ENCODE peak calls at places on chromosomes 2 and 18, in ten cellular contexts. X, V, Z, P, L, E, A, Q, W and Y are unnamed samples.

GRCh38 chr2:168114619-168115018 is 132.8 kb downstream of the STK39 start:
- DNase-seq in X (no peak), V (no peak), Z (no peak), P (no peak), L (no peak), E (no peak), A (no peak), Q (no peak), W (no peak), Y (no peak)

GRCh38 chr18:74945774-74946545 is 263.0 kb downstream of the PTGR3 start:
- DNase-seq in X (no peak), V (no peak), Z (peak; percentile 50), P (peak; percentile 62), L (no peak), E (no peak), A (no peak), Q (no peak), W (no peak), Y (no peak)

GRCh38 chr18:46756559-46757201 is at the start of gene ST8SIA5:
- DNase-seq in X (no peak), V (no peak), Z (no peak), P (no peak), L (no peak), E (no peak), A (no peak), Q (peak; percentile 79), W (peak; percentile 33), Y (no peak)

GRCh38 chr18:63213331-63213900 is 106.2 kb downstream of the BCL2 start:
- DNase-seq in X (peak; percentile 47), V (no peak), Z (no peak), P (no peak), L (no peak), E (no peak), A (peak; percentile 31), Q (no peak), W (no peak), Y (no peak)

GRCh38 chr2:234273887-234274584 is 222.8 kb downstream of the ARL4C start:
- DNase-seq in X (no peak), V (no peak), Z (no peak), P (no peak), L (no peak), E (no peak), A (no peak), Q (no peak), W (no peak), Y (no peak)

GRCh38 chr18:60147326-60147725 is 225.2 kb downstream of the MC4R start:
- DNase-seq in X (no peak), V (no peak), Z (no peak), P (no peak), L (no peak), E (no peak), A (no peak), Q (no peak), W (no peak), Y (no peak)

GRCh38 chr18:76923485-76924085 is 101.2 kb downstream of the ZNF236 start:
- DNase-seq in X (peak; percentile 21), V (no peak), Z (peak; percentile 66), P (peak; percentile 17), L (no peak), E (no peak), A (peak; percentile 12), Q (peak; percentile 77), W (peak; percentile 41), Y (no peak)

GRCh38 chr2:106062627-106063026 is 131.5 kb downstream of the UXS1 start:
- DNase-seq in X (no peak), V (no peak), Z (no peak), P (no peak), L (peak; percentile 78), E (no peak), A (peak; percentile 31), Q (no peak), W (no peak), Y (no peak)

GRCh38 chr2:6909431-6910385 is 7.5 kb upstream of the RNF144A start:
- DNase-seq in X (no peak), V (no peak), Z (no peak), P (no peak), L (no peak), E (no peak), A (no peak), Q (no peak), W (no peak), Y (no peak)

GRCh38 chr2:74845217-74845751 is 11.4 kb downstream of the HK2 start:
- DNase-seq in X (peak; percentile 86), V (peak; percentile 86), Z (peak; percentile 98), P (peak; percentile 94), L (peak; percentile 94), E (peak; percentile 29), A (peak; percentile 88), Q (peak; percentile 36), W (no peak), Y (no peak)

DNA sequence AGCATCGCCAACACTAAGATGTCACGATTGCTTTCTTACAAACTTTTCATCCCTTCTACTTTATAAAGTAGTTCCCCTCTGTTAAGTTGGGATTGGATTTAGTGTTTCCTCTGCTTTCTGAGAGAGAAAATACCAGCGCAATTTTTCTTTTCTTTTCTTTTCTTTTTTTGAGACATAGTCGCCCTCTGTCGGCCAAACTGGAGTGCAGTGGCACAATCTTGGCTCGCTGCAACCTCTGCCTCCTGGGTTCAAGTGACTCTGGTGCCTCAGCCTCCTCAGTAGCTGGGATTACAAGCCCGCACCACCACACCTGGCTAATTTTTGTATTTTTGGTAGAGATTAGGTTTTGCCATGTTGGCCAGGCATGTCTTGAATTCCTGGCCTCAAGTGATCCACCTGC is 9.0 kb downstream of the RELCH start:
- DNase-seq in X (no peak), V (no peak), Z (no peak), P (no peak), L (no peak), E (no peak), A (no peak), Q (peak; percentile 23), W (no peak), Y (no peak)
- TF ChIP-seq CTCF in X (no peak), V (no peak), Z (peak; percentile 47), P (no peak), L (no peak), E (no peak), A (no peak), Q (peak; percentile 60), W (peak; percentile 34), Y (peak; percentile 20)

DNA sequence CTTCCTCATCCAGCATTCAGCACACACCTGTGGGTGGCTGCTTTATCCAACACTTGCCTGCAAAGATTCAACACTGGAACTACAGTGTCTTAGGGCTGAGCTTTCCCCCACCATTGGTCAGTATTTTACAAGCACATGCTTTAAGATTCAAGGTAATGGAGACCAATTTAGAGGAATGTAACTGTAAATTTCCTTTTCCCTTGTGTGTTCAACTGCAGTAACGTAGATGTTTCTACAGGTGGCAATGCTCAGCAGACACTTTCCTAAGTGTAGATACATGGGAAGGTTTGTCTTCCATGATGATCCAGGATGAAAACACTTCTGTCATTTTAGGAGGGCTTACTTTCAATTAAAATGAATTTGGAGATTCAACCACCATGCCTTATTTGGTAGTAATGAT is 143.6 kb upstream of the PXDN start:
- DNase-seq in X (peak; percentile 12), V (no peak), Z (peak; percentile 47), P (peak; percentile 3), L (no peak), E (no peak), A (no peak), Q (no peak), W (no peak), Y (no peak)
- TF ChIP-seq CTCF in X (peak; percentile 41), V (no peak), Z (peak; percentile 56), P (peak; percentile 28), L (no peak), E (no peak), A (peak; percentile 11), Q (no peak), W (peak; percentile 50), Y (no peak)

DNA sequence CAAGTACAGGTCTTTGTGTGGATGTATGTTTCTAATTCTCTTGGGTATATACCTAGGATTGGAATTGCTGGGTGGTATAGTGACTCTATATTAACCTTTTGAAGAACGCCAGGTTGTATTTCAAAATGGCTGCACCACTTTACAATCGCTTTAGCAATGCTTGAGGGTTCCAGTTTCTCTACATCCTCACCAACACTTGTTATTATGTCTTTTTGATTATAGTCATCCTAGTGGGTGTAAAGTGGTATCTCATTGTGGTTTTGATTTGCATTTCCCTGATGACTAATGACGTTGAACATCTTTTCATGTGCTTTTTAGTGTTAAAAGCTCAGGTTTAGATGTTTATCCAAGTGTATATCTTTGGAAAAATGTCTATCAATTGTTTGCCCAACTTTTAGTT is 39.5 kb downstream of the CTIF start:
- DNase-seq in X (no peak), V (no peak), Z (no peak), P (no peak), L (no peak), E (no peak), A (no peak), Q (no peak), W (no peak), Y (no peak)
- TF ChIP-seq CTCF in X (no peak), V (no peak), Z (no peak), P (no peak), L (no peak), E (no peak), A (no peak), Q (no peak), W (no peak), Y (no peak)

DNA sequence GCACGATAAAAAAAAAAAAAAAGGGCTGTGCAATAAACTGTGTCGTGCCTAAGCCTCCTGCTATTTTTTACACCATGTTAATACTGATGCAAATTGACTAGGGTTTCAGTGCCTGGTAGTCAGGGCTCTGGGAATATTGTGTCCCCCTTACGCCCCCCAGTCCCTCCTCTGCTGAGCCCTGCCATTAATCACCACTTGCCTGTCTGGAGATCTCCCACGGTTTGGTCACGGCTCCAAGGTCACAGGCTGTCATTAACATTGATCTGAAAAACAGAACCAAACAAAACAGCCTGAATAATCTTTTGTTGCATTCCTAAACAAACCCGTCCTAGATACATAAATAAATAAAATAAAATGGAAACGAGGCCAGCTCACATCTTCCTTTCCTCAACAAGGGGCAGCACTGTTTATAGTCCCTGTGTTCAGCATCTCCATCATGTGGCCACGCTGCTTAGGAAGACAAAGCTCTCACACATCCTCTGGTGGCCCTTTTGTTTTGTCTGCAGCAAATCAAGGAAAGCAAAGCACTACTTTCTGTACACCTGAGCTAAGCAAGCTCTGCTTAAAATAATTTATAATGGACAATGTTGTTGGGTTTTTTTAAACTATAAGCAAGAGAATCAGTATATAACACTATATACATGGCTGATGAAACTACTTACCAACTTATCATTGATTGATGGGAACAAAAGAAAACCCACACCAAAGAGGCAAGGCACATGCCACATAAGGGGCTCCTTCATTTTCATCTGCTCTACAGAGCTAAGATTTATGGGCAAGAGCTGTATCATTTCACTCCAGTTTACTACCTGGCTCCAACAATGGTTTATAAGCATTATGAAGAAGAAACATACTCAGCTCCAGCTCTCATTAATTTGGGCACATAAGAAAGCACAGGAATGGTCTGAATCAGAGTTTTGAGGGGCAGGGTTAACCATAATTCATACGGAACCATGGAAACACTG is 283.0 kb downstream of the AGPS start:
- DNase-seq in X (no peak), V (no peak), Z (no peak), P (no peak), L (no peak), E (no peak), A (no peak), Q (no peak), W (no peak), Y (no peak)
- TF ChIP-seq CTCF in X (no peak), V (no peak), Z (no peak), P (no peak), L (no peak), E (no peak), A (no peak), Q (no peak), W (no peak), Y (no peak)